ENCODE peak calls at places on chromosome 7, in nine cellular contexts. D, X, O, F, C, R, S, Z and W are unnamed samples.

GRCh38 chr7:112338786-112339185 is 111.5 kb upstream of the IFRD1 start:
- DNase-seq in X (no peak), R (no peak), F (no peak), Z (no peak), D (no peak), O (no peak), S (no peak), C (no peak), W (no peak)

GRCh38 chr7:81506609-81507008 is 263.2 kb downstream of the HGF start:
- DNase-seq in C (no peak), O (no peak), F (no peak), R (no peak), D (no peak), S (no peak), Z (no peak), X (no peak), W (no peak)

GRCh38 chr7:78171398-78171797 is 372.8 kb downstream of the PHTF2 start:
- DNase-seq in R (no peak), F (no peak), O (no peak), D (no peak), S (no peak), C (no peak), Z (no peak), X (no peak), W (no peak)

GRCh38 chr7:106588576-106589494 is 72.1 kb downstream of the CCDC71L start:
- DNase-seq in Z (no peak), F (no peak), D (no peak), X (no peak), R (no peak), S (no peak), C (no peak), O (no peak), W (no peak)

GRCh38 chr7:107394301-107394700 is 75.6 kb upstream of the GPR22 start:
- DNase-seq in S (no peak), X (peak; percentile 17), F (no peak), D (no peak), O (no peak), R (no peak), Z (no peak), C (peak; percentile 43), W (no peak)

GRCh38 chr7:128410092-128410665 is 397 bp upstream of the IMPDH1 start:
- DNase-seq in O (peak; percentile 60), D (peak; percentile 91), S (peak; percentile 21), F (no peak), X (peak; percentile 94), Z (no peak), C (peak; percentile 62), R (peak; percentile 64), W (peak; percentile 82)

GRCh38 chr7:70498633-70499032 is 633.3 kb upstream of the GALNT17 start:
- DNase-seq in O (no peak), Z (no peak), R (no peak), X (no peak), S (no peak), F (no peak), C (no peak), D (no peak), W (no peak)

GRCh38 chr7:380724-381210 is 90.8 kb downstream of the FOXL3 start:
- DNase-seq in F (no peak), X (no peak), S (no peak), Z (no peak), D (no peak), O (no peak), R (no peak), C (no peak), W (peak; percentile 47)

GRCh38 chr7:41481353-41481752 is 221.5 kb downstream of the INHBA start:
- DNase-seq in R (no peak), F (no peak), S (no peak), X (peak; percentile 71), C (no peak), O (no peak), Z (no peak), D (no peak), W (no peak)

GRCh38 chr7:100271716-100272537 is 35.6 kb upstream of the SPDYE3 start:
- DNase-seq in Z (peak; percentile 99), F (peak; percentile 99), X (peak; percentile 93), R (peak; percentile 98), S (peak; percentile 96), D (peak; percentile 98), O (peak; percentile 100), C (peak; percentile 81), W (peak; percentile 100)

GRCh38 chr7:83524286-83525075 is 124.5 kb downstream of the SEMA3E start:
- DNase-seq in S (no peak), O (no peak), D (peak; percentile 96), R (no peak), Z (no peak), X (peak; percentile 24), C (no peak), F (no peak), W (no peak)

GRCh38 chr7:86975449-86975848 is 84.0 kb downstream of the ELAPOR2 start:
- DNase-seq in O (no peak), S (no peak), Z (no peak), C (no peak), D (no peak), F (no peak), R (no peak), X (no peak), W (no peak)

GRCh38 chr7:73850781-73851207 is 8.5 kb upstream of the METTL27 start:
- DNase-seq in R (no peak), D (peak; percentile 98), O (no peak), S (no peak), C (peak; percentile 98), X (peak; percentile 99), Z (no peak), F (no peak), W (no peak)

GRCh38 chr7:106421181-106421762 is 136.5 kb upstream of the NAMPT start:
- DNase-seq in F (peak; percentile 64), Z (peak; percentile 86), D (peak; percentile 37), X (peak; percentile 96), C (peak; percentile 73), S (no peak), O (no peak), R (no peak), W (peak; percentile 79)

GRCh38 chr7:31767686-31768358 is 80.8 kb downstream of the PPP1R17 start:
- DNase-seq in X (no peak), R (no peak), F (no peak), C (no peak), D (no peak), O (no peak), S (no peak), Z (no peak), W (no peak)

GRCh38 chr7:83058667-83059066 is 104.0 kb downstream of the PCLO start:
- DNase-seq in F (no peak), Z (no peak), R (no peak), D (no peak), S (no peak), C (no peak), O (no peak), X (no peak), W (no peak)

GRCh38 chr7:45192546-45193177 is 35.1 kb downstream of the RAMP3 start:
- DNase-seq in X (no peak), S (no peak), O (no peak), F (no peak), C (no peak), D (no peak), R (no peak), Z (no peak), W (no peak)

GRCh38 chr7:74305987-74306736 is 17.0 kb downstream of the CLIP2 start:
- DNase-seq in C (no peak), X (no peak), R (peak; percentile 32), D (no peak), Z (peak; percentile 50), O (no peak), F (no peak), S (no peak), W (no peak)

GRCh38 chr7:99737726-99738125 is 2.7 kb upstream of the CYP3A7 start:
- DNase-seq in D (no peak), O (no peak), R (no peak), F (no peak), X (peak; percentile 14), C (no peak), S (no peak), Z (no peak), W (no peak)

GRCh38 chr7:75596727-75597614 is 104.9 kb downstream of the SPDYE5 start:
- DNase-seq in F (no peak), Z (no peak), O (no peak), X (peak; percentile 33), S (no peak), C (no peak), R (no peak), D (peak; percentile 48), W (no peak)

GRCh38 chr7:214410-215212 is 22.2 kb downstream of the FAM20C start:
- DNase-seq in X (peak; percentile 66), Z (no peak), R (no peak), F (peak; percentile 12), S (no peak), D (peak; percentile 84), C (no peak), O (no peak), W (no peak)